ENCODE peak calls at places on chromosomes 16 and 17, in six cellular contexts. T, N, Z, O, C and W are unnamed samples.

GRCh38 chr17:50766222-50767023 is 895 bp downstream of the ANKRD40CL start:
- DNase-seq in T (no peak), N (no peak), Z (no peak), O (no peak), C (no peak), W (no peak)

GRCh38 chr16:51155199-51155607 is 4.1 kb upstream of the SALL1 start:
- DNase-seq in T (no peak), N (no peak), Z (no peak), O (no peak), C (no peak), W (peak)

GRCh38 chr16:17552351-17552750 is 81.6 kb upstream of the XYLT1 start:
- DNase-seq in T (no peak), N (no peak), Z (no peak), O (no peak), C (no peak), W (no peak)

GRCh38 chr16:27801259-27801945 is 251.5 kb downstream of the KATNIP start:
- DNase-seq in T (no peak), N (no peak), Z (no peak), O (no peak), C (no peak), W (no peak)

GRCh38 chr16:71540-72341 is 690 bp downstream of the RHBDF1 start:
- DNase-seq in T (no peak), N (no peak), Z (no peak), O (peak), C (peak), W (peak)

GRCh38 chr17:49049265-49049664 is 52.1 kb downstream of the IGF2BP1 start:
- DNase-seq in T (no peak), N (no peak), Z (no peak), O (no peak), C (no peak), W (no peak)

GRCh38 chr17:1008008-1008761 is 11.3 kb downstream of the TIMM22 start:
- DNase-seq in T (no peak), N (no peak), Z (no peak), O (no peak), C (no peak), W (no peak)

GRCh38 chr16:63188076-63188771 is 1152.0 kb upstream of the CDH8 start:
- DNase-seq in T (no peak), N (no peak), Z (no peak), O (no peak), C (no peak), W (no peak)

GRCh38 chr16:57987441-57988177 is 12.9 kb downstream of the ZNF319 start:
- DNase-seq in T (no peak), N (no peak), Z (no peak), O (no peak), C (peak), W (no peak)

GRCh38 chr16:87186440-87186839 is 130.8 kb downstream of the C16orf95 start:
- DNase-seq in T (no peak), N (no peak), Z (no peak), O (no peak), C (no peak), W (no peak)

GRCh38 chr17:55454906-55455474 is 33.4 kb upstream of the MMD start:
- DNase-seq in T (no peak), N (no peak), Z (no peak), O (no peak), C (no peak), W (no peak)

GRCh38 chr17:71632328-71632727 is 488.5 kb upstream of the SOX9 start:
- DNase-seq in T (no peak), N (no peak), Z (no peak), O (peak), C (no peak), W (no peak)

GRCh38 chr17:58703137-58703846 is 10.9 kb downstream of the RAD51C start:
- DNase-seq in T (no peak), N (no peak), Z (no peak), O (no peak), C (no peak), W (no peak)

GRCh38 chr16:86597880-86598606 is 19.7 kb downstream of the FOXL1 start:
- DNase-seq in T (no peak), N (no peak), Z (no peak), O (no peak), C (no peak), W (no peak)

GRCh38 chr16:89917773-89918452 is 749 bp upstream of the MC1R start:
- DNase-seq in T (no peak), N (peak), Z (peak), O (peak), C (peak), W (peak)

GRCh38 chr16:89920723-89921122 is 2.1 kb downstream of the MC1R start:
- DNase-seq in T (no peak), N (no peak), Z (no peak), O (no peak), C (no peak), W (no peak)

GRCh38 chr16:89919535-89920406 is 1.1 kb downstream of the MC1R start:
- DNase-seq in T (no peak), N (no peak), Z (no peak), O (no peak), C (no peak), W (no peak)

GRCh38 chr16:89921131-89921698 is 1.9 kb upstream of the TUBB3 start:
- DNase-seq in T (no peak), N (no peak), Z (no peak), O (no peak), C (peak), W (no peak)

GRCh38 chr16:89918453-89919347 is at the start of gene MC1R:
- DNase-seq in T (no peak), N (no peak), Z (peak), O (peak), C (peak), W (peak)
- TF ChIP-seq CTCF in T (peak), N (peak), Z (peak), O (peak), C (peak), W (peak)

GRCh38 chr17:79776378-79777165 is 1.4 kb upstream of the CBX2 start:
- DNase-seq in T (no peak), N (no peak), Z (no peak), O (no peak), C (no peak), W (no peak)

GRCh38 chr17:79777844-79778503 is at the start of gene CBX2:
- DNase-seq in T (no peak), N (no peak), Z (peak), O (peak), C (peak), W (peak)

GRCh38 chr17:79775635-79776034 is 2.3 kb upstream of the CBX2 start:
- DNase-seq in T (no peak), N (no peak), Z (no peak), O (no peak), C (no peak), W (no peak)

GRCh38 chr17:79778504-79779087 is 648 bp downstream of the CBX2 start:
- DNase-seq in T (no peak), N (no peak), Z (peak), O (no peak), C (peak), W (no peak)

DNA sequence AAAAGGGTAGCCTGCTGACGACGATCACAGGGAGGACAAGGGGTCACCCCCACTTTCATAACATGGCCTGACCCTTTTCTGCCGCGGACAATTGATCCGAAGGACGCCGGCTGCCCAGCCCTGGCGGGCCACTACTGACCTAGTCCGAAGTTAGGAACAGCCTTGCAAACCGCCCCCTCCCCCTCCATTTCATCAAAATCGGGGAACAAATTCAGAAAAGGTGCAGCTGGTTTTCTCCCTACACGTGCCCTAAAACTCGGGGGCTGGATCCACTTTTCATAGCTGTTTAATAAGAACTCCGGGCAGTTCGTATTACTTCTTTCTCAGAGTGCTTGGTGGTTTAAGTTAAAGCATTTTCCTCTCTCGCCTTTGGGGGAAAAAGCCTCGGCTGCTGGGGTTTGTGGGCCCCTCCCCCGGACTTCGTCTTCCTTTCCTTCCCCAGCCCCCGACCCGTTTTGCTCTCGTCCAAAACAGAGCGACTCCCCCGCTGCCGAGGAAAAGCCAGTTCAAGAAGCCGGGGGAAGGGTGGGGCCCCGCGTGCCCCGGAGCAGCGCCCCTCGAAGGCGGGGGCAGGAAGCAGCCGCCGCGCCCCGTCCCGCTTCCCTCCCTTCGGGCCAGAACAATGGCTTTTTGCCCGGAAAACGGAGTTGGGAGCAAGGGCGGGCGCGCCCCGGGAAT is 643 bp upstream of the CBX2 start:
- DNase-seq in T (no peak), N (no peak), Z (peak), O (peak), C (peak), W (peak)
- TF ChIP-seq CTCF in T (peak), N (peak), Z (no peak), O (peak), C (peak), W (peak)

DNA sequence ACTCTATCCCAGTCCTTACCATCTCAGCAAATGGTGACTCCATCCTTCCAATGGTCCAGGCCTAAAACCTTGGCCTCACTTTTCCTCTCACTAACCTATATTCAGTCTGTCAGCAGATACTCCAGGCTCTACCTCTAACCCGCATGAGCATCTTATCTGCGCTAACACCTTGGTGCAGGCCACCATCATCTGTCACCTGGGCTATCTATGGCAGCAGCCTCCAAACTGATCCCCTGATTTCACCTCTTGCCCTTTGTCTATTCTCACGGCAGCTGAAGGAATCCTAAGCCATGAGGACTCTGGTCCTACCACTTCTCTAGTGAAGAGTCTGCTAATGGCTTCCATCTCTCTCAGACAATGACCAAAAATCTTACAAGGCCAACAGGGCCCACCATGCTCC is 57.9 kb upstream of the CCL1 start:
- DNase-seq in T (no peak), N (no peak), Z (no peak), O (no peak), C (no peak), W (no peak)
- TF ChIP-seq CTCF in T (no peak), N (no peak), Z (no peak), O (no peak), C (no peak), W (no peak)

GRCh38 chr17:76593964-76594363 is 8.3 kb upstream of the ST6GALNAC2 start:
- DNase-seq in T (no peak), N (no peak), Z (no peak), O (no peak), C (no peak), W (no peak)
- TF ChIP-seq CTCF in T (peak), N (no peak), Z (no peak), O (no peak), C (no peak), W (no peak)

GRCh38 chr17:29248845-29249244 is 2.2 kb downstream of the CRYBA1 start:
- DNase-seq in T (no peak), N (no peak), Z (no peak), O (no peak), C (no peak), W (no peak)

GRCh38 chr17:29253037-29253436 is 6.4 kb downstream of the CRYBA1 start:
- DNase-seq in T (no peak), N (no peak), Z (no peak), O (no peak), C (no peak), W (no peak)

GRCh38 chr17:29250666-29251065 is 4.0 kb downstream of the CRYBA1 start:
- DNase-seq in T (no peak), N (no peak), Z (no peak), O (no peak), C (no peak), W (no peak)

GRCh38 chr17:29251184-29251583 is 4.5 kb downstream of the CRYBA1 start:
- DNase-seq in T (no peak), N (no peak), Z (no peak), O (no peak), C (no peak), W (no peak)

DNA sequence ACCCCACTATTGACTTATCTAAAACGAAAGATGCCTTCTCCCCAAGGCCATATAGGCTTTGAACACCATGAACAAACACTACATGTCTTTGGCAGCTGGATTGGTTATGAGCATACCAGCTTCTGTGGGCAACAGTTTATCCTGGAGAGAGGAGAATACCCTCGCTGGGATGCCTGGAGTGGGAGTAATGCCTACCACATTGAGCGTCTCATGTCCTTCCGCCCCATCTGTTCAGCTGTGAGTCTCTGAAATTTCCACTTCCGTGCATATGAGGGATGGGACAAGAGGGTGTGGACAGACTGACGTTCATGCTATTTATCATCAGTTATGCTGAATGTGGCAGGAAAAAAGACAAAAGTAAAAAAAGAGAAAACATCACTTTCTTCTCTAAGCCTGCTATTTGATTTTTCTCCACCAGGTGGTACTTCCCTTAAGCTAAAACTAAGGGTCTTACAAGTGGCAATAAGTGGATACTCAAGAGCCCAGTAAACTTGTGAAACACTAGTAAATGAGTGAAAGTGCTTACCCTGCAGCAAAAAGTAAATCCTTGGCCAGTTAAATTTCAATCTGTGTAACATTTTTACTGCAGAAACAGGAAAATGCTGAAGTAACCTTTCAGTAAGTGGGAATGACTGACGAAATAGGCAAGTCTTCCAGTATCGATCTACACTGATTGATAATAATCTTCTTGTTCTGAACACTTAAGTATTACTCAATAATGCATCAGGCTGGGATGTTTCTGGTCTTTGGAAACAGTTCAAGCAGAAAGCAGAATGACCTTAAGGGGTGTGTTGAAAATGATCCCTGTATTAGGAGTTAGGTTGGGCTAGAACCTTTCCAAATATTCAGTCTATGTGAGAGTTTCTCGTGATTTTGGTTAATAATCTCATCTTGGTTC is 5.6 kb downstream of the CRYBA1 start:
- DNase-seq in T (no peak), N (no peak), Z (no peak), O (no peak), C (no peak), W (no peak)
- TF ChIP-seq CTCF in T (peak), N (peak), Z (peak), O (peak), C (peak), W (peak)

GRCh38 chr16:89172171-89172900 is 788 bp downstream of the CDH15 start:
- DNase-seq in T (no peak), N (no peak), Z (no peak), O (no peak), C (no peak), W (no peak)

GRCh38 chr16:89168381-89169189 is 3.0 kb upstream of the CDH15 start:
- DNase-seq in T (no peak), N (no peak), Z (no peak), O (no peak), C (no peak), W (no peak)

GRCh38 chr16:89171216-89172170 is at the start of gene CDH15:
- DNase-seq in T (peak), N (peak), Z (peak), O (peak), C (peak), W (peak)

GRCh38 chr16:89169778-89170177 is 1.8 kb upstream of the CDH15 start:
- DNase-seq in T (no peak), N (no peak), Z (no peak), O (no peak), C (no peak), W (no peak)

GRCh38 chr16:89170346-89171215 is 967 bp upstream of the CDH15 start:
- DNase-seq in T (peak), N (no peak), Z (no peak), O (peak), C (no peak), W (no peak)
- TF ChIP-seq CTCF in T (peak), N (no peak), Z (no peak), O (peak), C (no peak), W (no peak)

GRCh38 chr17:41930009-41930832 is at the start of gene ODAD4:
- DNase-seq in T (peak), N (peak), Z (peak), O (peak), C (peak), W (peak)
- TF ChIP-seq CTCF in T (peak), N (peak), Z (no peak), O (peak), C (peak), W (peak)

DNA sequence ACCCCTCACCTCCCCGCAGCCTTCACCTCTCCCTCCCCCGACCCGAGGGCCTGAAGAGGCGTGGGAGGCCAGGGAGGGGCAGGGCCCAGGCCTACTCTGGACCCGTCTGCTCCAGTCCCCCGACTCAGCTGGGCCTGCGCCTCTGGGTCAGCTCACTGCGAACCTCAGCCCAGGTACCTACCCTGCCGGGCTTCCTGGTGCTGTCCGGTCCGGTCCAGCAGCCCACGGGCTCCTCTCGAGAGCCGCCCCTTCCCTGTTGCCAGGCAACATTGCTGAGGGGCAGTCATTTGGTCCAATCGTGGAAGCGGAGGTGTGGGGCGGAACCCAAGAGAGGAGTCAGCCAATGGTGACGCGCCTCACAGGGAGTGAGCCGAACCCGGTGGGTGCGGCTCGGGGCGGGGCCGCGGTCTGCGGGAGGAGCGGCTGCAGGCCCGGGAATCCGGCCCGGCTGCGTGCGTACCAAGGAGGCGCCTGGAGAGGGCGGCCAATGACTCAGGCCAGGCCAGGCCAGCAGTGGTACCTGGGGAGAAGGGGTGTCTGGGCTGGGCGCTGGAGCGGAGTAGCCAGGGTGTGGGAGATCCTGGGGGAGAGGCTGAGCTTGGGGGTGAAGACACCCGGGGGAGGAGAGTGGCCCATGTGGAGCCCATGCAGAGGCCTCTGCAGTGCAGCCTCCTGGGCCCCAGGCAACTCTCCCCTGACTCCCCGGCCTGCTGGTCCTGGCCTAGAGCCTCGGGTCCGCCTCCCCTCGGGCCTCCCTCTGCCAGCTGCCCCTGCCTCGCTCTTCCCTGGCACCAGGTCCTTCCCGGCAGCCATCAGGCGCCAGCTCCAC is at the start of gene MEAK7:
- DNase-seq in T (peak), N (peak), Z (peak), O (peak), C (peak), W (peak)
- TF ChIP-seq CTCF in T (peak), N (no peak), Z (no peak), O (no peak), C (no peak), W (no peak)